ENCODE peak calls at places on chromosomes 12 and 14, in four cellular contexts. One of them, this sample, is unnamed.
A peak's percentile ranks its signal among the peaks of the same experiment; 100 is the strongest.

GRCh38 chr12:4962539-4963486 is 53.1 kb downstream of the KCNA1 start:
- DNase-seq in left ventricle myocardium inferior: no peak
- DNase-seq in thoracic aorta: no peak
- DNase-seq in fibroblast of lung: peak; percentile 60
- DNase-seq in this sample: no peak

GRCh38 chr12:34335819-34336262 is 313.5 kb downstream of the ALG10 start:
- DNase-seq in fibroblast of lung: no peak
- DNase-seq in left ventricle myocardium inferior: no peak
- DNase-seq in thoracic aorta: no peak
- DNase-seq in this sample: no peak

GRCh38 chr14:73662439-73663056 is 17.8 kb downstream of the DNAL1 start:
- DNase-seq in thoracic aorta: no peak
- DNase-seq in fibroblast of lung: peak; percentile 95
- DNase-seq in left ventricle myocardium inferior: no peak
- DNase-seq in this sample: peak; percentile 86

GRCh38 chr14:64536488-64537245 is 3.9 kb upstream of the HSPA2 start:
- DNase-seq in thoracic aorta: no peak
- DNase-seq in left ventricle myocardium inferior: no peak
- DNase-seq in fibroblast of lung: peak; percentile 80
- DNase-seq in this sample: peak; percentile 11

GRCh38 chr14:61420326-61420725 is 98.9 kb downstream of the PRKCH start:
- DNase-seq in fibroblast of lung: peak; percentile 27
- DNase-seq in left ventricle myocardium inferior: no peak
- DNase-seq in thoracic aorta: no peak
- DNase-seq in this sample: peak; percentile 1

GRCh38 chr14:99872786-99873440 is 79.7 kb downstream of the EML1 start:
- DNase-seq in fibroblast of lung: peak; percentile 12
- DNase-seq in thoracic aorta: no peak
- DNase-seq in left ventricle myocardium inferior: no peak
- DNase-seq in this sample: peak; percentile 81

GRCh38 chr12:63294327-63294632 is 143.3 kb upstream of the AVPR1A start:
- DNase-seq in thoracic aorta: no peak
- DNase-seq in fibroblast of lung: peak; percentile 82
- DNase-seq in left ventricle myocardium inferior: no peak
- DNase-seq in this sample: peak; percentile 78

GRCh38 chr12:66107451-66107915 is 23.1 kb downstream of the LLPH start:
- DNase-seq in thoracic aorta: peak; percentile 69
- DNase-seq in left ventricle myocardium inferior: no peak
- DNase-seq in fibroblast of lung: peak; percentile 84
- DNase-seq in this sample: peak; percentile 92

GRCh38 chr14:90544566-90544965 is 147.7 kb downstream of the CALM1 start:
- DNase-seq in fibroblast of lung: no peak
- DNase-seq in thoracic aorta: no peak
- DNase-seq in left ventricle myocardium inferior: no peak
- DNase-seq in this sample: no peak

GRCh38 chr12:57340104-57340503 is 89.1 kb upstream of the STAC3 start:
- DNase-seq in fibroblast of lung: peak; percentile 84
- DNase-seq in left ventricle myocardium inferior: peak; percentile 47
- DNase-seq in thoracic aorta: no peak
- DNase-seq in this sample: peak; percentile 82

GRCh38 chr12:42119085-42119633 is 25.5 kb downstream of the GXYLT1 start:
- DNase-seq in left ventricle myocardium inferior: no peak
- DNase-seq in thoracic aorta: no peak
- DNase-seq in fibroblast of lung: peak; percentile 86
- DNase-seq in this sample: no peak

GRCh38 chr14:52348796-52349195 is 34.7 kb downstream of the PTGER2 start:
- DNase-seq in fibroblast of lung: peak; percentile 87
- DNase-seq in left ventricle myocardium inferior: no peak
- DNase-seq in thoracic aorta: no peak
- DNase-seq in this sample: no peak

GRCh38 chr12:10235761-10236631 is 23.3 kb downstream of the GABARAPL1 start:
- DNase-seq in thoracic aorta: no peak
- DNase-seq in left ventricle myocardium inferior: no peak
- DNase-seq in fibroblast of lung: peak; percentile 25
- DNase-seq in this sample: no peak

GRCh38 chr12:57435288-57435687 is 704 bp downstream of the INHBC start:
- DNase-seq in left ventricle myocardium inferior: no peak
- DNase-seq in thoracic aorta: no peak
- DNase-seq in fibroblast of lung: no peak
- DNase-seq in this sample: no peak

GRCh38 chr12:685388-685787 is 22.1 kb upstream of the NINJ2 start:
- DNase-seq in thoracic aorta: no peak
- DNase-seq in left ventricle myocardium inferior: no peak
- DNase-seq in fibroblast of lung: peak; percentile 70
- DNase-seq in this sample: peak; percentile 71

GRCh38 chr14:64350091-64350490 is 38.1 kb upstream of the MTHFD1 start:
- DNase-seq in left ventricle myocardium inferior: no peak
- DNase-seq in thoracic aorta: no peak
- DNase-seq in fibroblast of lung: no peak
- DNase-seq in this sample: no peak

GRCh38 chr14:76329150-76329881 is 46.6 kb upstream of the ESRRB start:
- DNase-seq in thoracic aorta: no peak
- DNase-seq in left ventricle myocardium inferior: no peak
- DNase-seq in fibroblast of lung: no peak
- DNase-seq in this sample: no peak
- H3K4me3 ChIP-seq in thoracic aorta: no peak overlapping the region
- H3K4me3 ChIP-seq in left ventricle myocardium inferior: no peak overlapping the region
- H3K4me3 ChIP-seq in fibroblast of lung: no peak overlapping the region
- H3K4me3 ChIP-seq in this sample: no peak overlapping the region

GRCh38 chr14:102084931-102085330 is 1.9 kb downstream of the HSP90AA1 start:
- DNase-seq in left ventricle myocardium inferior: no peak
- DNase-seq in fibroblast of lung: no peak
- DNase-seq in thoracic aorta: no peak
- DNase-seq in this sample: no peak
- H3K4me3 ChIP-seq in left ventricle myocardium inferior: peak overlapping the region; percentile 92
- H3K4me3 ChIP-seq in fibroblast of lung: peak overlapping the region; percentile 70
- H3K4me3 ChIP-seq in thoracic aorta: peak overlapping the region; percentile 95
- H3K4me3 ChIP-seq in this sample: peak overlapping the region; percentile 73

GRCh38 chr12:49021292-49021915 is 2.8 kb upstream of the PRKAG1 start:
- DNase-seq in fibroblast of lung: no peak
- DNase-seq in left ventricle myocardium inferior: no peak
- DNase-seq in thoracic aorta: no peak
- DNase-seq in this sample: no peak
- H3K4me3 ChIP-seq in fibroblast of lung: no peak overlapping the region
- H3K4me3 ChIP-seq in left ventricle myocardium inferior: no peak overlapping the region
- H3K4me3 ChIP-seq in thoracic aorta: no peak overlapping the region
- H3K4me3 ChIP-seq in this sample: no peak overlapping the region

GRCh38 chr14:92774563-92774962 is 19.5 kb upstream of the GOLGA5 start:
- DNase-seq in thoracic aorta: no peak
- DNase-seq in fibroblast of lung: no peak
- DNase-seq in left ventricle myocardium inferior: no peak
- DNase-seq in this sample: no peak

GRCh38 chr14:92785601-92786426 is 8.3 kb upstream of the GOLGA5 start:
- DNase-seq in left ventricle myocardium inferior: peak; percentile 57
- DNase-seq in thoracic aorta: no peak
- DNase-seq in fibroblast of lung: peak; percentile 92
- DNase-seq in this sample: peak; percentile 44

GRCh38 chr14:92780865-92781264 is 13.2 kb upstream of the GOLGA5 start:
- DNase-seq in fibroblast of lung: no peak
- DNase-seq in thoracic aorta: no peak
- DNase-seq in left ventricle myocardium inferior: no peak
- DNase-seq in this sample: no peak

GRCh38 chr14:92783813-92784431 is 10.2 kb upstream of the GOLGA5 start:
- DNase-seq in thoracic aorta: no peak
- DNase-seq in fibroblast of lung: peak; percentile 61
- DNase-seq in left ventricle myocardium inferior: no peak
- DNase-seq in this sample: peak; percentile 48

DNA sequence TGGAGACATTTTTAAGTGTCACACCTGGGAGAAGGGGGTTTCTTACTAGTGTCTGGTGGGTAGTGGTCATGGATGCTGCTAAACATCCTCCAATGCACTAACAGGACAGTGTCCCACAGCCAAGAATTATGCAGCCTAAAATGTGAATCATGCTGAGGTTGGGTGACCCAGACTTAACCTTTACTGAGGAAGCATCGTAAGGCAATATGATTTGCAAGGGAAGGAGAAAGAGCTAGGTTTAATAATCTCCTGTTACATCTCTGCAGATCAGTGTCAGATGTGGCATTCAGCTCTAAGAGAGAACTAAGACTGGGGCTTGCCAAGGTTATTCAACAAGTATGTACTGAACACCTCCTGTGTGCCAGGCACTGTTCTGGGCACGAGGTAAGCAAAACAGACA is 13.7 kb upstream of the GOLGA5 start:
- DNase-seq in left ventricle myocardium inferior: no peak
- DNase-seq in thoracic aorta: no peak
- DNase-seq in fibroblast of lung: peak; percentile 77
- DNase-seq in this sample: no peak
- H3K4me3 ChIP-seq in left ventricle myocardium inferior: no peak overlapping the region
- H3K4me3 ChIP-seq in thoracic aorta: no peak overlapping the region
- H3K4me3 ChIP-seq in fibroblast of lung: no peak overlapping the region
- H3K4me3 ChIP-seq in this sample: no peak overlapping the region

DNA sequence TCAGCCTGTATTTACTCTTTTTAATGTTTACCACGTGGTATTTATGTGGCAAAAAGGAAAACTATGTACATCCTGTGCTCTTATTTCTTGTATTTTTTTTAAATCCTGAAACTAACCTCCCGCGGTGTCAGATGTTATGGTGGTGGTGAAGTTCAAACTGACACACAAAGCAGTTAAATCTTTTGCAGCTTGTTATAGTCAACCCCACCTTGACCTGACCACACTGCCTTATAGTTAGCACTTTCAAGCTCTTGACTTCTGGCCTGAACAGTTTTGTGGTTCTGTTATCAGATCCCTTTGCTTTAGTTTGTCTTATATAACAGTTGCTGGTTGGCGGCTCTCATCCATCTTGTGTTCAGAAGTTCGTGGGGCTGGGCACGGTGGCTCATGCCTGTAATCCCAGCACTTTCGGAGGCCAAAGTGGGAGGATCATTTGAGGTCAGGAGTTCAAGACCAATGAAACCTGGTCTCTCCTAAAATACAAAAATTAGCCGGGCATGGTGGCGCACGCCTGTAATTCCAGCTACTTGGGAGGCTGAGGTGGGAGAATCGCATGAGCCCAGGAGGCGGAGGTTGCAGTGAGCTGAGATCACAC is 2.1 kb downstream of the UNG start:
- DNase-seq in left ventricle myocardium inferior: no peak
- DNase-seq in thoracic aorta: no peak
- DNase-seq in fibroblast of lung: peak; percentile 23
- DNase-seq in this sample: no peak
- H3K4me3 ChIP-seq in left ventricle myocardium inferior: peak overlapping the region; percentile 76
- H3K4me3 ChIP-seq in thoracic aorta: peak overlapping the region; percentile 83
- H3K4me3 ChIP-seq in fibroblast of lung: peak overlapping the region; percentile 69
- H3K4me3 ChIP-seq in this sample: peak overlapping the region; percentile 75

GRCh38 chr14:22797017-22797917 is 18.0 kb downstream of the SLC7A7 start:
- DNase-seq in left ventricle myocardium inferior: no peak
- DNase-seq in fibroblast of lung: no peak
- DNase-seq in thoracic aorta: no peak
- DNase-seq in this sample: no peak

GRCh38 chr14:22798528-22798927 is 16.7 kb downstream of the SLC7A7 start:
- DNase-seq in fibroblast of lung: no peak
- DNase-seq in left ventricle myocardium inferior: no peak
- DNase-seq in thoracic aorta: no peak
- DNase-seq in this sample: no peak

GRCh38 chr14:22793976-22794375 is 21.3 kb downstream of the SLC7A7 start:
- DNase-seq in fibroblast of lung: no peak
- DNase-seq in left ventricle myocardium inferior: no peak
- DNase-seq in thoracic aorta: no peak
- DNase-seq in this sample: no peak

GRCh38 chr14:22794533-22794932 is 20.7 kb downstream of the SLC7A7 start:
- DNase-seq in left ventricle myocardium inferior: no peak
- DNase-seq in thoracic aorta: no peak
- DNase-seq in fibroblast of lung: no peak
- DNase-seq in this sample: no peak

DNA sequence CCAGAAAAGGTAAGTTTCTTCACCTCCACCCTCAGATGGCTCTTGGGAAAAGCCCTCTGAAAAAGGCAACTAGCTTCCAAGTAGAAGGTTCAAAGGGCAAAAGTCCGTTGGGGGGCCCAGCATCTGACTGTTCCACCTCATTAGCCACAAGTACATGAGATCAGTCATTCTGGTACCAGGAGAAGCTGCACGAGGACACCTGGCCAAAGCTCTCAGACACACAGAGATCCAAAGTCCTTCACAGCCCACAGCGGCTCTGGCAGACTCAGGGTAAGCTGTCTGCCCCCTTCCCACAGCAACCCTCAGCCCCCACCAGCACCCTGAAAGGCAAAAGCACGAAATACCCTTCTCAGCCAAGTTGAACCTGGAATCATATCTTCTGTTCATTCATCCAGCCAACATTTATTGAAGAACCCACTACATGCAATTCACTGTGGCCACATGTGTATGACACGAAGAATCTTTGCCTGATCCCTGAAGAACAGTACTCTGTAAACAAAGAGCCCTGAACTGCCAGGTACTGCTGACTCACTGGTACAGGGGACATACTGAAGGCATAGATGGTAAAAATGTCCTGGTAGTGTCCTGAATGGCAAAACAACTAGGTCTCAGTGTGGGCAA is 19.0 kb downstream of the SLC7A7 start:
- DNase-seq in left ventricle myocardium inferior: no peak
- DNase-seq in thoracic aorta: no peak
- DNase-seq in fibroblast of lung: no peak
- DNase-seq in this sample: no peak
- H3K4me3 ChIP-seq in left ventricle myocardium inferior: no peak overlapping the region
- H3K4me3 ChIP-seq in thoracic aorta: no peak overlapping the region
- H3K4me3 ChIP-seq in fibroblast of lung: no peak overlapping the region
- H3K4me3 ChIP-seq in this sample: no peak overlapping the region

GRCh38 chr12:43937947-43938346 is 102.1 kb downstream of the TMEM117 start:
- DNase-seq in fibroblast of lung: no peak
- DNase-seq in thoracic aorta: no peak
- DNase-seq in left ventricle myocardium inferior: no peak
- DNase-seq in this sample: no peak
- H3K4me3 ChIP-seq in fibroblast of lung: no peak overlapping the region
- H3K4me3 ChIP-seq in thoracic aorta: no peak overlapping the region
- H3K4me3 ChIP-seq in left ventricle myocardium inferior: no peak overlapping the region
- H3K4me3 ChIP-seq in this sample: no peak overlapping the region

DNA sequence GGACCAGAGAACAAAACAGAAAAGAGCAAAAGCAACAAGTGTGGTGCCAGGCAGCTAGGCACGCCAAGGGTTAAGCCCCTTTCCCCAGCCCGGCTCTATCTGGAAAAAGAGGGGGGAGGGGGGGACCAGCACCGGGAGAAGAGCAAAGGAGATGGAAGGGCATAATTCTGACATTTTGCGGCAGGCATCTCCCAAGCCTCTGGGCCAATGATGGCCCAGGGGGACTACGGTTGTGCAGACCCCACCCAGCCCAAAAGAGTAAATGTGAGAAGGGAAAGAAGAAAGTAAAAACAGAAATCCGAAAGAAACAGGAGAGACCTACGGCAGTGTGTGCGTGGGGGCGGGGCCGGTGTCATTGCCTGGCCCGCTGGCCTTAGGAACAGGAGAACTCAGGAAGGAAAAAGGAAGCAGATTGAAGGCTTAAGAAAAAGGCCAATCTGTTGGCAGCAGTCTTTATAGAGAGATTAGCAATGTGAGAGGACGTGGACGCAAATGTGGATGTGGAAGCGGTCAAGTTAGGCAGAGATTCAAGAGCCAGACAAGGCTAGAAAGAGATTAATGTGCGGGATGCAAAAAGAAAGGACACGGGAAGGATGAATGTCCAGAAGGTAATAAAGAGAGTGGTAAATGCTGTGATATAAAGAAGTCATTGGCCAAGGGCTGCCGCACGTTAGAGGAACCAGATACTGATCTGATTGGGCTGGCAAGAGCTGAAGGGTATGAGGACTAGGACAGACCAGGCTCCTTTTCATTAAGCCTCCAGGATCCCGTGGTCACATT is 59.2 kb downstream of the DHRS2 start:
- DNase-seq in fibroblast of lung: no peak
- DNase-seq in left ventricle myocardium inferior: peak; percentile 25
- DNase-seq in thoracic aorta: no peak
- DNase-seq in this sample: no peak
- H3K4me3 ChIP-seq in fibroblast of lung: peak overlapping the region; percentile 12
- H3K4me3 ChIP-seq in left ventricle myocardium inferior: peak overlapping the region; percentile 59
- H3K4me3 ChIP-seq in thoracic aorta: peak overlapping the region; percentile 73
- H3K4me3 ChIP-seq in this sample: no peak overlapping the region